ENCODE peak calls at places on chromosomes 3 and 15, in eight cellular contexts. H is body of pancreas, I is Peyer's patch, L is GM12891, M is breast epithelium, U is esophagus muscularis mucosa, T is prostate gland, V is sigmoid colon. P is an unnamed sample.

GRCh38 chr3:185399629-185400339 is 36.8 kb downstream of the MAP3K13 start:
- DNase-seq in H (no peak), I (no peak), L (no peak), M (no peak), U (peak), T (no peak), V (no peak), P (no peak)

GRCh38 chr15:69451951-69452701 is 492 bp upstream of the RPLP1 start:
- DNase-seq in H (no peak), I (no peak), L (no peak), M (no peak), U (no peak), T (no peak), V (peak), P (no peak)

GRCh38 chr15:69080203-69080957 is 65.9 kb downstream of the NOX5 start:
- DNase-seq in H (no peak), I (no peak), L (no peak), M (no peak), U (no peak), T (no peak), V (no peak), P (no peak)

GRCh38 chr3:156005698-156006097 is 114.7 kb upstream of the KCNAB1 start:
- DNase-seq in H (no peak), I (no peak), L (no peak), M (no peak), U (no peak), T (no peak), V (no peak), P (no peak)

GRCh38 chr15:91348812-91349500 is 248.9 kb downstream of the SV2B start:
- DNase-seq in H (no peak), I (no peak), L (no peak), M (no peak), U (no peak), T (no peak), V (no peak), P (no peak)

GRCh38 chr3:197519801-197520211 is 36.0 kb downstream of the BDH1 start:
- DNase-seq in H (no peak), I (peak), L (no peak), M (no peak), U (no peak), T (no peak), V (no peak), P (no peak)

GRCh38 chr15:47607750-47608149 is 109.6 kb upstream of the SEMA6D start:
- DNase-seq in H (no peak), I (no peak), L (no peak), M (no peak), U (no peak), T (no peak), V (no peak), P (no peak)

GRCh38 chr3:157360044-157360443 is 76.6 kb upstream of the PTX3 start:
- DNase-seq in H (no peak), I (no peak), L (no peak), M (no peak), U (no peak), T (no peak), V (no peak), P (peak)

GRCh38 chr15:58331562-58331902 is 100.3 kb upstream of the LIPC start:
- DNase-seq in H (no peak), I (no peak), L (no peak), M (no peak), U (no peak), T (no peak), V (no peak), P (no peak)

GRCh38 chr3:5190147-5190791 is 2.8 kb downstream of the EDEM1 start:
- DNase-seq in H (no peak), I (no peak), L (no peak), M (no peak), U (no peak), T (no peak), V (no peak), P (no peak)

GRCh38 chr3:73658227-73658626 is 33.5 kb upstream of the PDZRN3 start:
- DNase-seq in H (no peak), I (no peak), L (no peak), M (no peak), U (no peak), T (no peak), V (no peak), P (no peak)

GRCh38 chr15:67510597-67511225 is 10.2 kb upstream of the C15orf61 start:
- DNase-seq in H (no peak), I (no peak), L (no peak), M (no peak), U (no peak), T (no peak), V (no peak), P (no peak)

GRCh38 chr15:75731248-75732100 is 18.8 kb upstream of the CSPG4 start:
- DNase-seq in H (no peak), I (peak), L (no peak), M (no peak), U (no peak), T (no peak), V (peak), P (no peak)

GRCh38 chr3:130508970-130509369 is 8.0 kb upstream of the COL6A6 start:
- DNase-seq in H (no peak), I (no peak), L (no peak), M (no peak), U (no peak), T (no peak), V (no peak), P (no peak)

GRCh38 chr15:58852347-58852746 is 81.1 kb downstream of the SLTM start:
- DNase-seq in H (no peak), I (no peak), L (no peak), M (no peak), U (no peak), T (no peak), V (no peak), P (no peak)

GRCh38 chr3:26712211-26713026 is 89.8 kb downstream of the LRRC3B start:
- DNase-seq in H (no peak), I (no peak), L (no peak), M (no peak), U (no peak), T (no peak), V (no peak), P (no peak)

GRCh38 chr3:18868911-18869689 is 279.2 kb upstream of the KCNH8 start:
- DNase-seq in H (no peak), I (no peak), L (no peak), M (no peak), U (no peak), T (no peak), V (no peak), P (no peak)

GRCh38 chr3:124887177-124887995 is at the start of gene ITGB5:
- DNase-seq in H (peak), I (peak), L (peak), M (peak), U (peak), T (peak), V (peak), P (peak)

GRCh38 chr3:131386429-131386926 is 4.9 kb downstream of the NUDT16 start:
- DNase-seq in H (peak), I (peak), L (no peak), M (no peak), U (no peak), T (peak), V (peak), P (no peak)

GRCh38 chr3:52248816-52249547 is 3.4 kb downstream of the PPM1M start:
- DNase-seq in H (peak), I (no peak), L (no peak), M (no peak), U (no peak), T (no peak), V (peak), P (no peak)

GRCh38 chr3:52193059-52193458 is 4.9 kb upstream of the ALAS1 start:
- DNase-seq in H (no peak), I (peak), L (no peak), M (peak), U (no peak), T (peak), V (peak), P (peak)

GRCh38 chr3:185094691-185095090 is 58.2 kb downstream of the C3orf70 start:
- DNase-seq in H (no peak), I (no peak), L (no peak), M (no peak), U (no peak), T (no peak), V (no peak), P (no peak)

GRCh38 chr15:77419050-77419835 is 661 bp downstream of the PEAK1 start:
- DNase-seq in H (peak), I (peak), L (peak), M (no peak), U (no peak), T (peak), V (peak), P (no peak)

DNA sequence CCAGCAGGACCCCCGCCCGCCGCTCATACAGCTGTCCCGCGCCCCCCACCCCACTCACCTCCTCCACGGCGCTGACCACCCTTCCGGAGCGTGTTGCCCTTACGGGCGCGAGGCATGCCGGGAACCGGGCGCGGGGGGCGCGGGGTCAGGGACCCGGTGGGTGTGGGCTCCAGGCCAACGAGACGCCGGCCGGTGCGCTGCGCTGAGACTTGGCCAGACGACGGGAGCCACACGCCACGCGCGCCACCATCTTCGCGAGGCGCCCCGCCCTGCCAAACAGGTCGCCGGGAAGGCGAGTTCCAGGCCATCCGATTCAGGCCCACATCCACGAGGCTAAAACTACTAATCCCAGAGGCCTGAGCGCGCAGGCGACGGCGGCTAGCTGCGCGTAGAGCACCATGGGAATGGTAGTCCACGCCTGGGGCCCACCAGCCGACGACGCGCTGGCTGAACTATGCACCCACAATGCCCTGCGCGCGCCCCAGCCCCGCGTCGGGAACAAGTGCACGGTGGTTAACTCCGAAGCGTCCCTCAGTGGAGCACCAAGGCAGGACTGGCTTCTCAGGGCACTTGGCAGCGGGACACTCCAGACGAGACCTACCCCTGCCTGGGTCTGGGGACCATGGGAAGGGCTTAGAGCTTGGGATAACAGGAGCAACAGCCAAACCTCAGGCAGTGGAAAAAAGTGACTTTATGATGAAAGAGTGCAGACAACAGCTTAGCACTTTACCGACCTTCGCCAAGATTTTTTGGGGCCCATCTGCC is at the start of gene IFRD2:
- DNase-seq in H (peak), I (peak), L (peak), M (peak), U (peak), T (peak), V (peak), P (peak)
- TF ChIP-seq POLR2A in H (peak), I (peak), L (peak), M (peak), U (peak), T (peak), V (no peak), P (peak)

GRCh38 chr3:191388823-191389222 is 58.5 kb upstream of the UTS2B start:
- DNase-seq in H (no peak), I (no peak), L (no peak), M (no peak), U (no peak), T (no peak), V (no peak), P (no peak)

GRCh38 chr3:191387441-191388077 is 57.2 kb upstream of the UTS2B start:
- DNase-seq in H (no peak), I (no peak), L (no peak), M (no peak), U (no peak), T (no peak), V (no peak), P (no peak)

GRCh38 chr3:191393146-191393545 is 62.8 kb upstream of the UTS2B start:
- DNase-seq in H (no peak), I (no peak), L (no peak), M (no peak), U (no peak), T (no peak), V (no peak), P (no peak)

GRCh38 chr3:191390580-191390979 is 60.3 kb upstream of the UTS2B start:
- DNase-seq in H (no peak), I (no peak), L (no peak), M (no peak), U (no peak), T (no peak), V (no peak), P (no peak)

GRCh38 chr3:191391873-191392808 is 61.8 kb upstream of the UTS2B start:
- DNase-seq in H (no peak), I (no peak), L (no peak), M (no peak), U (no peak), T (no peak), V (no peak), P (no peak)
- TF ChIP-seq POLR2A in H (no peak), I (no peak), L (no peak), M (no peak), U (no peak), T (no peak), V (no peak), P (no peak)

GRCh38 chr3:133452603-133453313 is 52.9 kb downstream of the BFSP2 start:
- DNase-seq in H (no peak), I (no peak), L (no peak), M (peak), U (no peak), T (peak), V (no peak), P (no peak)

GRCh38 chr3:133447751-133448477 is 48.1 kb downstream of the BFSP2 start:
- DNase-seq in H (peak), I (no peak), L (no peak), M (no peak), U (no peak), T (no peak), V (no peak), P (no peak)

GRCh38 chr3:133451309-133451708 is 51.5 kb downstream of the BFSP2 start:
- DNase-seq in H (no peak), I (no peak), L (no peak), M (no peak), U (no peak), T (no peak), V (no peak), P (no peak)

GRCh38 chr3:133445111-133445510 is 45.3 kb downstream of the BFSP2 start:
- DNase-seq in H (no peak), I (no peak), L (no peak), M (no peak), U (no peak), T (no peak), V (no peak), P (no peak)

GRCh38 chr3:133448478-133449122 is 48.7 kb downstream of the BFSP2 start:
- DNase-seq in H (no peak), I (no peak), L (peak), M (no peak), U (no peak), T (no peak), V (no peak), P (no peak)
- TF ChIP-seq POLR2A in H (no peak), I (no peak), L (no peak), M (no peak), U (no peak), T (no peak), V (no peak), P (no peak)

DNA sequence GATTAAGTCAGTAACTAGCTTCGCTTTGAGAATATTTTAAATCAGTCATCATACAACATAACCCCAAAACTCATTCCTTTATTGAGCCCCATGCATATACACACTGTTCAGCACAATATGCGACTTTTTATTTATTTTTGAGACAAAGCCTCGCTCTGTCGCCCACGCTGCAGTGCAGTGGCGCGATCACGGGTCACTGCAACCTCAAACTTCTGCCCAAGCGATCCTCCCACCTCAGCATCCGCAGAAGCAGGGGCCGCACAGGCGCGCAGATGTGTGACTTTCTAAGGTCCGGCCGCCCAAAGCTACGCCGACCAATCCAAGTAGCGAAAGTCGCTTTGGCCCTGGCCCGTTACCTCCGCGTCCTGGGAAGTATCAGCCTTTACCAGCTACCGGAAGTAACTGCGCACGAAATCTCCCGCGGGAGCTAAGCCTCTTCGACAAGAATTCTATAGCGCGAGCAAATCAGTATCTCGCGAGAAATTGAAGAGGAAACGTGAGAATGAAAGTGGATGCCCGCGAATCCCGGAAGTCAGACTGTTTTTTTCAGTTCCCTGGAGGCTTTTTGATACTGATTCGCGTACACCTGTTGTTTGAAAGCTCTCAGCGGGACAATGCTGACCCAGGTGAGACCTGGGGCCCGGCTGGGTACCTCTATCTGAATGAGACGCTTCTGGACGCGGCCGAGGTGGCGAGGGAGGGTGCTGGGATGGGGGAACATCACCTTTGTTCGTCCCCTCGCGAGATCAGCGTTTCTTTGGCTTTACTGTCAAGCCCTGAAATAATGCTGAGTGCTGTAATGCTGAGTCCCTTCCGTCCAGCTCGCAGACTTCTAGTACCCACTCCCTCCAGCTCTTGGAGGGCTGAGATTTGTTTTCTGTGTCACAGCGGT is at the start of the genes DHFR2 and NSUN3:
- DNase-seq in H (peak), I (peak), L (peak), M (peak), U (peak), T (peak), V (peak), P (peak)
- TF ChIP-seq POLR2A in H (peak), I (peak), L (peak), M (peak), U (no peak), T (peak), V (no peak), P (peak)

GRCh38 chr3:94787734-94788133 is 724.9 kb downstream of the NSUN3 start:
- DNase-seq in H (no peak), I (no peak), L (no peak), M (no peak), U (no peak), T (no peak), V (no peak), P (no peak)

GRCh38 chr3:94784274-94784673 is 721.4 kb downstream of the NSUN3 start:
- DNase-seq in H (no peak), I (no peak), L (no peak), M (no peak), U (no peak), T (no peak), V (no peak), P (no peak)
- TF ChIP-seq POLR2A in H (no peak), I (no peak), L (no peak), M (no peak), U (no peak), T (no peak), V (no peak), P (no peak)

GRCh38 chr15:43510230-43511011 is 7.0 kb upstream of the MAP1A start:
- DNase-seq in H (peak), I (peak), L (peak), M (peak), U (peak), T (peak), V (peak), P (peak)
- TF ChIP-seq POLR2A in H (no peak), I (no peak), L (peak), M (no peak), U (peak), T (peak), V (peak), P (peak)

GRCh38 chr3:160434071-160434470 is 15.5 kb downstream of the TRIM59 start:
- DNase-seq in H (no peak), I (no peak), L (no peak), M (no peak), U (no peak), T (no peak), V (no peak), P (no peak)

GRCh38 chr3:160435747-160436146 is 13.8 kb downstream of the TRIM59 start:
- DNase-seq in H (no peak), I (no peak), L (no peak), M (no peak), U (no peak), T (no peak), V (no peak), P (no peak)

GRCh38 chr3:160437083-160437455 is 12.5 kb downstream of the TRIM59 start:
- DNase-seq in H (no peak), I (no peak), L (no peak), M (no peak), U (no peak), T (no peak), V (no peak), P (no peak)

GRCh38 chr3:160440687-160441086 is 8.9 kb downstream of the TRIM59 start:
- DNase-seq in H (no peak), I (no peak), L (no peak), M (no peak), U (no peak), T (no peak), V (no peak), P (no peak)

DNA sequence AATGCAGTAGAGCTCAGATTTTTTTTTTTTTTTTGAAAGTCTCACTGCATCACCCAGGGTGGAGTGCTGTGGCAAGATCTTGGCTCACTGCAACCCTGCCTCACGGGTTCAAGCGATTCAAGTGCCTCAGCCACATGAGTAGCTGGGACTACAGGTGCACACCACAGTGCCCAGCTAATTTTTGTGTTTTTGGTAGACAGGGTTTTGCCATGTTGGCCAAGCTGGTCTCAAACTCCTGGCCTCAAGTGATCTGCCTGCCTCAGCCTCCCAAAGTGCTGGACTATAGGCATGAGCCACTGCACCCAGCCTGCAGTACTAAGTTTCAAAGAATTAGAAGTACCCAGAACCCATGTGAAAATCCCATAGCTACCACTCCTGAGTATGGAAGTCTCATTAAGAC is 14.5 kb downstream of the TRIM59 start:
- DNase-seq in H (no peak), I (no peak), L (no peak), M (no peak), U (no peak), T (no peak), V (no peak), P (no peak)
- TF ChIP-seq POLR2A in H (no peak), I (no peak), L (no peak), M (no peak), U (no peak), T (no peak), V (no peak), P (no peak)

DNA sequence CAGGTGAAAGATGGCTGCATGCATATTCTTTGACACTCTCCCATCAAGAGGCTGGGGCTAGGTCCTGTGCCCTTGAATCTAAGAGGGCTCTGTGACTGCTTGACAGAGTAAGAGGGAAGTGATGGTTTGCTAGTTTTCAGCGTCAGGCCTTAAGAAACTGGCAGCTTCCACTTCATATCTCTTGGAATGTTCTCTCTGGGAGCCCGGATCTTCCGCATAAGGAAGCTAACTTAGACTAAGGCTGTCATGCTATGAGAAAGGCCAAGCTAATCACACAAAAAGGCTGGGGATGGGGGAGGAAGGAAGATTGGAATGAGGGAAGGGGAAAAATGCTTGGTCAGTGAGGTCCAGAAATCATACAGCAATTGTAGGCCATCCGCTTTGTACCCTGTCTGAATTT is 50.0 kb downstream of the MB21D2 start:
- DNase-seq in H (no peak), I (no peak), L (no peak), M (no peak), U (no peak), T (no peak), V (no peak), P (no peak)
- TF ChIP-seq POLR2A in H (no peak), I (no peak), L (no peak), M (no peak), U (no peak), T (no peak), V (no peak), P (no peak)